ENCODE peak calls at places on chromosomes 11 and 22, in four cellular contexts. One of them, this sample, is unnamed. For H3K4me1, the result is how much of the 10 kb centered on the place peaks cover.

GRCh38 chr22:41362615-41363014 is 19.1 kb upstream of the TEF start:
- DNase-seq in tibial nerve: no peak
- DNase-seq in CD8-positive, alpha-beta memory T cell: no peak
- DNase-seq in spleen: no peak
- DNase-seq in this sample: no peak

GRCh38 chr22:43820671-43821305 is 8.7 kb upstream of the EFCAB6 start:
- DNase-seq in tibial nerve: no peak
- DNase-seq in CD8-positive, alpha-beta memory T cell: no peak
- DNase-seq in spleen: no peak
- DNase-seq in this sample: no peak

GRCh38 chr11:78037056-78037455 is 14.0 kb upstream of the KCTD14 start:
- DNase-seq in tibial nerve: no peak
- DNase-seq in CD8-positive, alpha-beta memory T cell: no peak
- DNase-seq in spleen: no peak
- DNase-seq in this sample: no peak

GRCh38 chr11:33735426-33736147 is 636 bp downstream of the CD59 start:
- DNase-seq in tibial nerve: no peak
- DNase-seq in CD8-positive, alpha-beta memory T cell: peak
- DNase-seq in spleen: peak
- DNase-seq in this sample: peak

GRCh38 chr11:9711454-9712307 is 47.8 kb downstream of the SWAP70 start:
- DNase-seq in tibial nerve: no peak
- DNase-seq in CD8-positive, alpha-beta memory T cell: no peak
- DNase-seq in spleen: no peak
- DNase-seq in this sample: no peak

GRCh38 chr11:24855951-24856350 is 359.1 kb downstream of the LUZP2 start:
- DNase-seq in tibial nerve: no peak
- DNase-seq in CD8-positive, alpha-beta memory T cell: no peak
- DNase-seq in spleen: no peak
- DNase-seq in this sample: no peak

GRCh38 chr22:43168416-43169309 is 17.3 kb downstream of the TSPO start:
- DNase-seq in tibial nerve: no peak
- DNase-seq in CD8-positive, alpha-beta memory T cell: no peak
- DNase-seq in spleen: no peak
- DNase-seq in this sample: no peak

GRCh38 chr11:118102721-118103261 is 16.0 kb upstream of the SMIM35 start:
- DNase-seq in tibial nerve: no peak
- DNase-seq in CD8-positive, alpha-beta memory T cell: no peak
- DNase-seq in spleen: no peak
- DNase-seq in this sample: no peak

GRCh38 chr11:65781152-65781961 is 581 bp upstream of the AP5B1 start:
- DNase-seq in tibial nerve: no peak
- DNase-seq in CD8-positive, alpha-beta memory T cell: no peak
- DNase-seq in spleen: peak
- DNase-seq in this sample: no peak

DNA sequence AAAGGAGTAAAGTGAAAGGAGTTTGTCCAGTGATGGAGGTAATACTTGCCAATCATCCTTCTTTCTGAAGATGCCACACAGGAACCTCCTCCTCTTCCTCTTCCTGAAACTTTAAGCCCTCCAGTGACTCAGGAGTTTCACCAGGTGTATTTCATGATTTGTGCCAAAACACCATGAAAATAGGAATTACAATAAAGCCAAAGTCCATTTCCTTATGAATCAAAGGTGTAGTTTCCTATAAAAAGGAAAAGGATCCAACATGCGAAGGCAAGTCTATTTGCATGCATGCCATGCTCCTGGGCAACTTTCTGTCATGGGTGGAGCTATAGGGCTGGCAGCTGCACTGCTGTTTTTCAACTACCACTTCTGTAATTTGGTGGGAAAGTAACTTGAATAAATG is 9.8 kb upstream of the POU2AF1 start:
- DNase-seq in tibial nerve: no peak
- DNase-seq in CD8-positive, alpha-beta memory T cell: no peak
- DNase-seq in spleen: no peak
- DNase-seq in this sample: no peak
- H3K27ac ChIP-seq in tibial nerve: no peak
- H3K27ac ChIP-seq in CD8-positive, alpha-beta memory T cell: no peak
- H3K27ac ChIP-seq in spleen: no peak
- H3K27ac ChIP-seq in this sample: no peak

GRCh38 chr11:62811659-62812058 is 6.4 kb upstream of the NXF1 start:
- DNase-seq in tibial nerve: no peak
- DNase-seq in CD8-positive, alpha-beta memory T cell: no peak
- DNase-seq in spleen: no peak
- DNase-seq in this sample: no peak

GRCh38 chr11:62810748-62811147 is 5.5 kb upstream of the NXF1 start:
- DNase-seq in tibial nerve: no peak
- DNase-seq in CD8-positive, alpha-beta memory T cell: no peak
- DNase-seq in spleen: no peak
- DNase-seq in this sample: no peak

GRCh38 chr11:62816567-62816966 is 11.3 kb upstream of the NXF1 start:
- DNase-seq in tibial nerve: no peak
- DNase-seq in CD8-positive, alpha-beta memory T cell: no peak
- DNase-seq in spleen: no peak
- DNase-seq in this sample: no peak
- H3K4me1 ChIP-seq in tibial nerve: under half
- H3K4me1 ChIP-seq in CD8-positive, alpha-beta memory T cell: under half
- H3K4me1 ChIP-seq in spleen: under half
- H3K4me1 ChIP-seq in this sample: under half

GRCh38 chr11:63917685-63918523 is 940 bp upstream of the RCOR2 start:
- DNase-seq in tibial nerve: peak
- DNase-seq in CD8-positive, alpha-beta memory T cell: peak
- DNase-seq in spleen: no peak
- DNase-seq in this sample: no peak
- H3K27ac ChIP-seq in tibial nerve: no peak
- H3K27ac ChIP-seq in CD8-positive, alpha-beta memory T cell: no peak
- H3K27ac ChIP-seq in spleen: no peak
- H3K27ac ChIP-seq in this sample: no peak

DNA sequence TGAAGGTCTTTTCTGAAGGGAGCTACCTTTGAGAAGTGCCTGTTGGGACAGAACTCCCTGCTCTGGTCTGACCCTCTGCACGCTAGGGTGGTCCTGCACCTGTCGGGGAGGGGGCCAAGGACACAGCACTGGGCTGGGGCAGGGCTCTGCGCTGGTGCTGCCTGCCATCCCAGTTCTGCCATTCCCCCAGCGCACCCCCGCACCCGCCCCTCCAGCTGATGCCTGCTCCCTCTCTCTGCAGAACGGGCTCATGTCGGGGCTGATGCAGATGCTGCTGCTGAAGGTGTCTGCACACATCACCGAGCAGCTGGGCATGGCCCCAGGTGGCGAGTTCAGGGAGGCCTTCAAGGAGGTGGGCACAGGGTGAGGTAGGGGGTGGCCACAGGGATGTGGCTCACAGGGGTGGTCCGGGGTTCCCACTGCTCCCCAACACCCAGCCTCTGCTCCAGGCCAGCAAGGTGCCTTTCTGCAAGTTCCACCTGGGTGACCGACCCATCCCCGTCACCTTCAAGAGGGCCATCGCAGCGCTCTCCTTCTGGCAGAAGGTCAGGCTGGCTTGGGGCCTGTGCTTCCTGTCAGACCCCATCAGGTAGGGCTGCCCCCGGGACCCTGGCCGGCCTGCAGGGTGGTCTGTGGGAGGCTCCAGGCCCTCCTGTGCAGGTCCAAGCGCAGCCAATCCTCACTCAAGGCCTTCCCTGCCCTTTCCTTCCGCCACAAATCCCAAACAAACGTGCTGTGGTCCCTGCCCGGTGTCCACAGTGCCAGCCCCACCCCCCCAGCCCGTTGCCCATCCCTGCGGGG is 3.6 kb upstream of the SELENOO start:
- DNase-seq in tibial nerve: no peak
- DNase-seq in CD8-positive, alpha-beta memory T cell: no peak
- DNase-seq in spleen: no peak
- DNase-seq in this sample: no peak
- H3K4me1 ChIP-seq in tibial nerve: under half
- H3K4me1 ChIP-seq in CD8-positive, alpha-beta memory T cell: under half
- H3K4me1 ChIP-seq in spleen: half or more
- H3K4me1 ChIP-seq in this sample: under half

GRCh38 chr11:2886936-2887335 is 1.4 kb upstream of the CDKN1C start:
- DNase-seq in tibial nerve: no peak
- DNase-seq in CD8-positive, alpha-beta memory T cell: no peak
- DNase-seq in spleen: peak
- DNase-seq in this sample: no peak
- H3K27ac ChIP-seq in tibial nerve: no peak
- H3K27ac ChIP-seq in CD8-positive, alpha-beta memory T cell: no peak
- H3K27ac ChIP-seq in spleen: no peak
- H3K27ac ChIP-seq in this sample: no peak

GRCh38 chr11:131897976-131898375 is 527.6 kb downstream of the NTM start:
- DNase-seq in tibial nerve: no peak
- DNase-seq in CD8-positive, alpha-beta memory T cell: no peak
- DNase-seq in spleen: no peak
- DNase-seq in this sample: no peak
- H3K4me1 ChIP-seq in tibial nerve: under half
- H3K4me1 ChIP-seq in CD8-positive, alpha-beta memory T cell: under half
- H3K4me1 ChIP-seq in spleen: under half
- H3K4me1 ChIP-seq in this sample: under half

DNA sequence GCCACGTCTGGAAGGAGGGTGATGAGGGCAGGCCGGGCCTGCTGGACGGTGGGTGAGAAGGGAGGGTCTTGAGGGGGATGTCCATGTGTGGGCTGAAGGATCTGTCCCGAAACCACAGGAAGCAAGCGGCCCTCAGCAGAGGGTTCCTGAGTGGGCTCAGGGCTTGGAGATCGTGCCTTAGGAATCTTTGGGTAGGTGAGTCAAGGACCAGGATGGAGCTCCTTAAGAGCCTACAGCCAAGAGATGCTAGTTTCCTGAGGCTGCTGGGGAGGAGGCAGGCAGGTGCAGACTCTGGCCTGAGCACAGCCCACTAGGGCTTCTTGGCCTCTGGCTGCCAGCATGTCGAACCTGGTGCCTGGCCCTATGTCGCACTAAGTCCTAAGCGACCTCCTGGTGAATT is 19.3 kb downstream of the GNAZ start:
- DNase-seq in tibial nerve: no peak
- DNase-seq in CD8-positive, alpha-beta memory T cell: no peak
- DNase-seq in spleen: no peak
- DNase-seq in this sample: no peak
- H3K27ac ChIP-seq in tibial nerve: no peak
- H3K27ac ChIP-seq in CD8-positive, alpha-beta memory T cell: no peak
- H3K27ac ChIP-seq in spleen: no peak
- H3K27ac ChIP-seq in this sample: no peak